ENCODE peak calls at places on chromosome 13, in five cellular contexts. H is GM12878, O is WTC11, P is H1, Q is K562. T is an unnamed sample.

GRCh38 chr13:66159526-66159925 is 1070.6 kb downstream of the PCDH9 start:
- DNase-seq in H (no peak), O (no peak), P (no peak), Q (no peak), T (no peak)

GRCh38 chr13:77544365-77544764 is 8.9 kb downstream of the SCEL start:
- DNase-seq in H (no peak), O (no peak), P (no peak), Q (no peak), T (no peak)

GRCh38 chr13:27355894-27356293 is 68.5 kb upstream of the GTF3A start:
- DNase-seq in H (no peak), O (peak), P (no peak), Q (no peak), T (no peak)

GRCh38 chr13:71968025-71968424 is 101.0 kb upstream of the DACH1 start:
- DNase-seq in H (no peak), O (peak), P (peak), Q (no peak), T (no peak)

GRCh38 chr13:38349386-38350113 is at the start of gene UFM1:
- DNase-seq in H (peak), O (peak), P (peak), Q (peak), T (peak)

GRCh38 chr13:47679391-47679790 is 321.7 kb downstream of the SUCLA2 start:
- DNase-seq in H (no peak), O (no peak), P (no peak), Q (no peak), T (no peak)

GRCh38 chr13:113507564-113508210 is 17.2 kb upstream of the DCUN1D2 start:
- DNase-seq in H (no peak), O (no peak), P (no peak), Q (no peak), T (no peak)

GRCh38 chr13:110650436-110650835 is 35.1 kb downstream of the NAXD start:
- DNase-seq in H (no peak), O (no peak), P (no peak), Q (no peak), T (no peak)

GRCh38 chr13:94704347-94705080 is 7.8 kb downstream of the SOX21 start:
- DNase-seq in H (no peak), O (peak), P (no peak), Q (no peak), T (no peak)

GRCh38 chr13:50713849-50714248 is 129.6 kb downstream of the DLEU7 start:
- DNase-seq in H (peak), O (no peak), P (no peak), Q (no peak), T (no peak)

GRCh38 chr13:43405457-43405856 is 381.3 kb downstream of the ENOX1 start:
- DNase-seq in H (no peak), O (no peak), P (no peak), Q (no peak), T (no peak)

GRCh38 chr13:47413112-47413511 is 516.3 kb upstream of the HTR2A start:
- DNase-seq in H (no peak), O (no peak), P (no peak), Q (no peak), T (no peak)

GRCh38 chr13:67230774-67231480 is 791 bp upstream of the PCDH9 start:
- DNase-seq in H (no peak), O (peak), P (peak), Q (peak), T (peak)

GRCh38 chr13:81302677-81303076 is 961.8 kb upstream of the SPRY2 start:
- DNase-seq in H (no peak), O (no peak), P (no peak), Q (no peak), T (no peak)

GRCh38 chr13:61294467-61295186 is 121.0 kb downstream of the PCDH20 start:
- DNase-seq in H (no peak), O (no peak), P (no peak), Q (no peak), T (no peak)

DNA sequence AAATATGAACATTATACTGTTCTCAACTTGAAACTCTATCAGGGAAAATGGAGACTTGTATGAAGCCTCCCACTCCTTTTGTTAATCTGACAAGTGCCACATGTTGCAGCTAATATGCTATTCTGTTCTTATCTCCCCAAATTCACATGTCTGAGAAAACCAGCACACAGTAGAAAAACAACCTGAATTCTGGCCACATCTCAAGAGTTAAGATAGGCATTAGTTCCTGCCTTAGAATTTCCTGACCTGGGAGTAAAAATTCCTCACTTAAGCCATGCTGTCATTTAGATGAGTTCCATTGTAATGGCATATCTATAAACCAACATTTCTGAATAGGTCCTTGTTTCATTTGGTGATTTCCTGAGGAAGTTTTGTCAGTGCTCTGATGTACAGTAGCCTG is 1098.5 kb downstream of the EFNB2 start:
- DNase-seq in H (no peak), O (no peak), P (no peak), Q (no peak), T (no peak)
- TF ChIP-seq ATF2 in H (no peak), O (no peak), P (no peak), Q (no peak), T (no peak)

DNA sequence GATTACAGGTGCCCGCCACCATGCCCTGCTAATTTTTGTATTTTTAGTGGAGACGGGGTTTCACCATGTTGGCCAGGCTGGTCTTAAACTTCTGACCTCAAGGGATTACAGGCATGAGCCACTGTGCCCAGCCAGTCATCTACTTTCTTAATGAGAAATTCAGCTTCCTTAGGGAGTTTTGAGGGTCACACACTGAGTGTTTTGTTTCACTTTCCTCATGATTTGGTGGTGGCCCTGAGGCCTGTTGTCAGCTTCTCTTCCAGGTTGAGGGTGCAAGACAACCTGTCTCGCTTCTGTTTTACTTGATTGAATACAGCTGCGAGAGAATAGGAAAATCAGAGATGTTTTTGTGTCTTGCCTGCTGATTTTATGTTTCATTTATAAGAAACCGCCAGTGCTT is 9.9 kb downstream of the FRY start:
- DNase-seq in H (peak), O (no peak), P (no peak), Q (no peak), T (no peak)
- TF ChIP-seq ATF2 in H (peak), O (no peak), P (no peak), Q (no peak), T (no peak)

DNA sequence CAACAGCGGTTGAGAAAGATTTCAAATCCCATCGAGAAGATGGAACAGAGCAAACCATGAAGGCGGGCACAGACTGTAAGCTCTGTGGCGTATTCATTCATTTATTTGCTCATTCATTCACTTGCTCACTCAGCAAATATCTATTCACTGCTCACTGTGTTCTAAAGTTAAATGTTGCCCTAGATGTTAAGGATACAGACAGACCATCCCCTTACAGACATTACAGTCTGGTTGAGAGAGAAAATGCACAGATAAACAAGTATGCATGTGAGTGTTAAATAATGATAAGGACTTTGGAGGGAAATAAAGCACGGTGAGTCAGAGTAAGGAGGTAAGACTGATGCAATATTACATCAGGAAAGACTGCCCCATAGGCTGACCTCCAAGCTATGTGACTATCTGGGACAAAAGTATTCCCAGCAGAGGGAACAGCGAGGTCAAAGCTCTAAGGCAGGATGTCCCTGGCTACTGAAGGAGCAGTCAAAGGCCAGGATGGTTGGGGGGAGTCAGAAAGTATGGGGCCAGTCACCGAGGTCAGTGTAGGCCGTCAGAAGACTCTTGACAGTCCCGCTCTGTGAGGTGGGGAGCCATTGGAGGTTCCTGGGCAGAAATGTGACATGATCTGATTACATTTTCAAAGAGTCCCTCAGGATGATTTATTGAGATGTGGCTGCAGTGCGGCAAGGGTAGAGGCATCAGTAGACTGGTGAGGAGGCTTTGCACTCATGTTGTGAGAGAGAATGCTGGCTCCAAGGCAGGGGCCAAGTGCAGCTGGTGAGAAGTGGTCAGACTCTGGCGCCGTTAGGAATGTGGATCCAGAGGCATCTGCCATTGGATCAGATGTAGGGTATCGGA is 37.9 kb downstream of the MBNL2 start:
- DNase-seq in H (no peak), O (no peak), P (no peak), Q (peak), T (peak)
- TF ChIP-seq ATF2 in H (no peak), O (no peak), P (no peak), Q (no peak), T (peak)

GRCh38 chr13:42123600-42123999 is 75.2 kb downstream of the DGKH start:
- DNase-seq in H (no peak), O (no peak), P (no peak), Q (no peak), T (no peak)
- TF ChIP-seq ATF2 in H (no peak), O (no peak), P (no peak), Q (no peak), T (no peak)

T was measured in HepG2.